ENCODE peak calls at places on chromosomes 7 and 10, in eight cellular contexts. J is PC-9, Z is GM23248, C is heart left ventricle, I is spleen, A is gastrocnemius medialis, P is IMR-90, N is ovary. L is an unnamed sample.

GRCh38 chr10:124132306-124132705 is 38.9 kb upstream of the CHST15 start:
- DNase-seq in J (no peak), Z (no peak), C (no peak), I (no peak), A (no peak), P (no peak), N (no peak), L (no peak)

GRCh38 chr10:26566525-26567348 is 128.6 kb downstream of the APBB1IP start:
- DNase-seq in J (no peak), Z (no peak), C (no peak), I (peak; percentile 82), A (no peak), P (no peak), N (no peak), L (peak; percentile 40)

GRCh38 chr10:130358981-130359650 is 222.9 kb downstream of the GLRX3 start:
- DNase-seq in J (no peak), Z (no peak), C (no peak), I (no peak), A (no peak), P (no peak), N (no peak), L (no peak)

GRCh38 chr7:22200777-22201176 is 156.2 kb downstream of the RAPGEF5 start:
- DNase-seq in J (no peak), Z (no peak), C (no peak), I (no peak), A (no peak), P (no peak), N (no peak), L (no peak)

GRCh38 chr10:6734286-6734685 is 154.2 kb upstream of the PRKCQ start:
- DNase-seq in J (no peak), Z (no peak), C (no peak), I (no peak), A (peak; percentile 60), P (no peak), N (no peak), L (no peak)

GRCh38 chr7:89623018-89623672 is 531.1 kb upstream of the STEAP1 start:
- DNase-seq in J (peak; percentile 12), Z (peak; percentile 65), C (no peak), I (no peak), A (no peak), P (peak; percentile 3), N (no peak), L (no peak)

GRCh38 chr10:32149257-32149955 is 93.2 kb upstream of the KIF5B start:
- DNase-seq in J (peak; percentile 37), Z (peak; percentile 96), C (peak; percentile 74), I (no peak), A (peak; percentile 53), P (peak; percentile 87), N (peak; percentile 76), L (peak; percentile 78)

GRCh38 chr10:46540412-46541016 is 15.9 kb downstream of the GPRIN2 start:
- DNase-seq in J (no peak), Z (no peak), C (peak; percentile 14), I (peak; percentile 64), A (peak; percentile 6), P (no peak), N (no peak), L (peak; percentile 24)

GRCh38 chr7:41709621-41710020 is 6.7 kb upstream of the INHBA start:
- DNase-seq in J (no peak), Z (peak; percentile 99), C (no peak), I (no peak), A (no peak), P (peak; percentile 99), N (no peak), L (no peak)

GRCh38 chr10:3784510-3785250 is at the start of gene KLF6:
- DNase-seq in J (no peak), Z (peak; percentile 65), C (peak; percentile 60), I (peak; percentile 93), A (peak; percentile 61), P (peak; percentile 28), N (peak; percentile 70), L (peak; percentile 90)

GRCh38 chr10:119980956-119981355 is 88.4 kb downstream of the SEC23IP start:
- DNase-seq in J (no peak), Z (no peak), C (no peak), I (no peak), A (no peak), P (no peak), N (no peak), L (no peak)

GRCh38 chr7:40057292-40057691 is 77.1 kb downstream of the MPLKIP start:
- DNase-seq in J (no peak), Z (peak; percentile 61), C (peak; percentile 38), I (no peak), A (no peak), P (peak; percentile 20), N (no peak), L (no peak)

GRCh38 chr10:104309980-104310978 is 28.0 kb downstream of the ITPRIP start:
- DNase-seq in J (no peak), Z (peak; percentile 97), C (peak; percentile 90), I (no peak), A (peak; percentile 91), P (peak; percentile 90), N (peak; percentile 82), L (peak; percentile 90)

GRCh38 chr7:92813390-92814024 is 22.9 kb downstream of the CDK6 start:
- DNase-seq in J (no peak), Z (peak; percentile 75), C (no peak), I (no peak), A (no peak), P (peak; percentile 57), N (no peak), L (no peak)

GRCh38 chr7:149199234-149199990 is 4.1 kb downstream of the ZNF282 start:
- DNase-seq in J (no peak), Z (peak; percentile 20), C (no peak), I (peak; percentile 45), A (no peak), P (peak; percentile 37), N (no peak), L (no peak)

GRCh38 chr10:86644412-86645110 is 9.8 kb upstream of the OPN4 start:
- DNase-seq in J (no peak), Z (peak; percentile 70), C (no peak), I (peak; percentile 56), A (no peak), P (peak; percentile 27), N (no peak), L (peak; percentile 58)

GRCh38 chr10:80204801-80205477 is 398 bp downstream of the ANXA11 start:
- DNase-seq in J (peak; percentile 34), Z (peak; percentile 66), C (peak; percentile 44), I (no peak), A (no peak), P (peak; percentile 30), N (no peak), L (peak; percentile 85)

GRCh38 chr7:120554960-120555571 is 282.1 kb downstream of the KCND2 start:
- DNase-seq in J (peak; percentile 47), Z (peak; percentile 73), C (no peak), I (no peak), A (no peak), P (peak; percentile 47), N (no peak), L (no peak)

GRCh38 chr7:78323118-78323517 is 524.5 kb downstream of the PHTF2 start:
- DNase-seq in J (no peak), Z (peak; percentile 34), C (no peak), I (no peak), A (no peak), P (no peak), N (no peak), L (no peak)

GRCh38 chr10:93088466-93088865 is 14.8 kb downstream of the CYP26A1 start:
- DNase-seq in J (no peak), Z (no peak), C (no peak), I (no peak), A (no peak), P (no peak), N (no peak), L (no peak)
- H3K4me3 ChIP-seq in J (no peak overlapping the region), Z (no peak overlapping the region), C (no peak overlapping the region), I (no peak overlapping the region), A (no peak overlapping the region), P (no peak overlapping the region), N (no peak overlapping the region), L (no peak overlapping the region)

DNA sequence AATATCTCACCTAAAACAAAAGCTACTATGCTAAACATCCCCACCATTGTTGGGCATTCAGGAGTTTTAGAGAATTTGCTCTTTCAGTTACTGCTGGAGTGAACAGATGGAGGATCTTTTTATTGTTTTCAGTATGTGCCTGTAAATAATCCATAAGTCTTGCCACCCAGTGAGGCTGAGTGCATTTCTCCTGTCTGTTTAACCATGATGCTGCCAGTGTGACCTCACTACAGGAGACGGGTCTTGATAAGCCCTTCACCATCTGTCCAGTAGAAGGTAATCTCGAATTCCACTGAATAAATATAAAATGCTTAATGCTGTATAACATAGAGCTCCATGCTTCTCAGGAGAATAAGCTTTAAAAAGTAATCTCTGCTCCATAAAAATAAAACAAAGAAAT is 431.0 kb downstream of the POM121L12 start:
- DNase-seq in J (no peak), Z (no peak), C (no peak), I (no peak), A (no peak), P (no peak), N (no peak), L (no peak)
- H3K27ac ChIP-seq in J (no peak overlapping the region), Z (no peak overlapping the region), C (no peak overlapping the region), I (no peak overlapping the region), A (no peak overlapping the region), P (no peak overlapping the region), N (no peak overlapping the region), L (no peak overlapping the region)

GRCh38 chr7:15462721-15463389 is 99.0 kb downstream of the AGMO start:
- DNase-seq in J (no peak), Z (peak; percentile 14), C (no peak), I (no peak), A (no peak), P (peak; percentile 13), N (no peak), L (no peak)
- H3K9me3 ChIP-seq in J (no peaks in the 10 kb centered on the region), Z (no peaks in the 10 kb centered on the region), C (no peaks in the 10 kb centered on the region), I (no peaks in the 10 kb centered on the region), A (no peaks in the 10 kb centered on the region), P (no peaks in the 10 kb centered on the region), N (no peaks in the 10 kb centered on the region), L (no peaks in the 10 kb centered on the region)

GRCh38 chr10:79145517-79146470 is 77.0 kb downstream of the ZMIZ1 start:
- DNase-seq in J (no peak), Z (no peak), C (no peak), I (no peak), A (no peak), P (no peak), N (no peak), L (no peak)

GRCh38 chr10:79147796-79148451 is 79.2 kb downstream of the ZMIZ1 start:
- DNase-seq in J (peak; percentile 54), Z (no peak), C (no peak), I (no peak), A (no peak), P (no peak), N (no peak), L (no peak)

GRCh38 chr10:79147306-79147705 is 78.5 kb downstream of the ZMIZ1 start:
- DNase-seq in J (no peak), Z (no peak), C (no peak), I (no peak), A (no peak), P (no peak), N (no peak), L (no peak)

GRCh38 chr10:79145174-79145483 is 76.4 kb downstream of the ZMIZ1 start:
- DNase-seq in J (no peak), Z (no peak), C (no peak), I (no peak), A (no peak), P (no peak), N (no peak), L (no peak)

DNA sequence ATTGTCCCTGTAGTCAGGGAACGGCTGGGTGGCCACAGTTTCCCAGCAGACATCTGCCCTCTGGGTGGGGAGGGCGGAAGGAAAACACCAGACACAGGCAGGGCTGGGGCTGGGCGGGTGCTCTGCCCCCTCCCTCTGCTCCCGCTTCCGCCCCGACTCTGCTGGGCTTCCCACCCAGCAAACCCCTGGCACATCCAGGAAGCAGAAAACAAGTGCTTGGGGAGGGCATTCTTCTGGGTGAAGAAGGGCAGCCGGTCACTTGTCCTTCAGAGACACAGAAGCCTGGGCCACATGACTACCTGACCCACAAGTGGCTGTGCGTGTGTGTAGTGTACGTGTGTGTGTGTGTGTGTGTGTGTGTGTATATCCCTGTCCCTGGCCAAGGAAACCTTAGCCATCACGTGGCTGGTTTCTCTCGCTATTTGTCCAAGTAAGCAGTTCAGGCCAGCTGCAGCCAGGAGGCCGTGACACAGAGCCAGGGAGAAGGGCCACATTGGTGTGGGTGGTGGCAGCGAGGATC is 77.9 kb downstream of the ZMIZ1 start:
- DNase-seq in J (no peak), Z (peak; percentile 65), C (peak; percentile 83), I (peak; percentile 89), A (peak; percentile 97), P (peak; percentile 37), N (peak; percentile 64), L (peak; percentile 90)
- H3K4me3 ChIP-seq in J (no peak overlapping the region), Z (no peak overlapping the region), C (no peak overlapping the region), I (no peak overlapping the region), A (no peak overlapping the region), P (no peak overlapping the region), N (no peak overlapping the region), L (no peak overlapping the region)